ENCODE peak calls at places on chromosomes 6 and 20, in five cellular contexts. E is ELR, W is NCI-H345, Y is cardiac muscle cell, N is fibroblast of gingiva. L is an unnamed sample.

GRCh38 chr6:105642708-105643107 is 239.8 kb upstream of the PREP start:
- DNase-seq in N (peak), Y (no peak), E (no peak), W (no peak), L (no peak)

GRCh38 chr6:3428247-3428646 is 28.6 kb downstream of the SLC22A23 start:
- DNase-seq in W (no peak), E (no peak), Y (no peak), N (no peak), L (no peak)

GRCh38 chr6:80548496-80548895 is 442.0 kb downstream of the BCKDHB start:
- DNase-seq in E (no peak), N (peak), W (no peak), Y (peak), L (peak)

GRCh38 chr6:109944448-109944847 is 33.7 kb upstream of the GPR6 start:
- DNase-seq in W (peak), N (no peak), E (no peak), Y (no peak), L (no peak)

GRCh38 chr6:74166849-74167248 is 470.8 kb downstream of the CD109 start:
- DNase-seq in Y (no peak), N (no peak), E (peak), W (no peak), L (no peak)

GRCh38 chr6:26432622-26433021 is 7.7 kb upstream of the BTN3A3 start:
- DNase-seq in N (peak), W (no peak), Y (peak), E (no peak), L (no peak)

GRCh38 chr6:33869826-33870423 is 66.1 kb upstream of the MLN start:
- DNase-seq in N (no peak), W (no peak), Y (no peak), E (no peak), L (no peak)

GRCh38 chr6:111176038-111176762 is 88.9 kb downstream of the SLC16A10 start:
- DNase-seq in W (no peak), N (no peak), E (no peak), Y (no peak), L (no peak)

GRCh38 chr20:17833036-17833674 is 133.4 kb downstream of the BANF2 start:
- DNase-seq in W (no peak), E (peak), Y (peak), N (peak), L (no peak)

GRCh38 chr6:113953346-113953745 is 17.6 kb downstream of the HDAC2 start:
- DNase-seq in W (no peak), N (no peak), Y (peak), E (peak), L (peak)

GRCh38 chr6:156756630-156757610 is 20.3 kb upstream of the ARID1B start:
- DNase-seq in Y (no peak), W (no peak), E (no peak), N (no peak), L (no peak)

GRCh38 chr20:4728121-4728520 is 6.4 kb downstream of the PRND start:
- DNase-seq in E (peak), W (no peak), N (no peak), Y (peak), L (peak)

GRCh38 chr6:28537509-28538140 is 11.9 kb downstream of the GPX5 start:
- DNase-seq in E (peak), N (no peak), W (no peak), Y (no peak), L (no peak)

GRCh38 chr6:113402541-113402940 is 454.6 kb upstream of the MARCKS start:
- DNase-seq in W (peak), N (no peak), E (no peak), Y (no peak), L (no peak)

GRCh38 chr20:34390769-34391447 is 27.8 kb downstream of the ITCH start:
- DNase-seq in Y (peak), W (no peak), E (peak), N (peak), L (peak)

GRCh38 chr6:98957440-98957839 is 9.7 kb upstream of the FBXL4 start:
- DNase-seq in Y (peak), W (no peak), N (peak), E (peak), L (peak)

GRCh38 chr20:24779886-24780285 is 169.2 kb upstream of the CST7 start:
- DNase-seq in N (no peak), Y (no peak), W (no peak), E (no peak), L (no peak)

GRCh38 chr6:63589955-63590411 is 17.7 kb downstream of the LOC128125822 start:
- DNase-seq in E (no peak), Y (no peak), N (no peak), W (no peak), L (peak)

GRCh38 chr6:3456794-3457709 is at the start of gene SLC22A23:
- DNase-seq in W (peak), N (peak), E (peak), Y (peak), L (no peak)

GRCh38 chr20:29878777-29879442 is 1378.6 kb upstream of the DEFB115 start:
- DNase-seq in N (no peak), W (no peak), Y (no peak), E (no peak), L (no peak)

GRCh38 chr6:1627884-1628550 is 18.3 kb downstream of the FOXC1 start:
- DNase-seq in N (no peak), E (no peak), W (no peak), Y (no peak), L (no peak)

GRCh38 chr6:154878866-154879491 is 116.1 kb upstream of the TIAM2 start:
- DNase-seq in Y (no peak), E (peak), N (peak), W (no peak), L (peak)

GRCh38 chr6:42165016-42165415 is 8.1 kb upstream of the GUCA1A start:
- DNase-seq in W (no peak), Y (peak), E (peak), N (peak), L (peak)

GRCh38 chr20:63695419-63696310 is 787 bp upstream of the TNFRSF6B start:
- DNase-seq in E (no peak), W (no peak), N (no peak), Y (no peak), L (no peak)

GRCh38 chr20:41436679-41437078 is 70.1 kb upstream of the EMILIN3 start:
- DNase-seq in Y (peak), W (no peak), N (peak), E (peak), L (peak)

GRCh38 chr20:2849529-2849928 is 9.0 kb downstream of the VPS16 start:
- DNase-seq in N (no peak), W (no peak), E (no peak), Y (no peak), L (no peak)

GRCh38 chr6:135323979-135324378 is 142.9 kb downstream of the MYB start:
- DNase-seq in E (no peak), W (no peak), Y (no peak), N (no peak), L (no peak)

GRCh38 chr20:9392892-9393857 is 121.2 kb upstream of the LAMP5 start:
- DNase-seq in Y (peak), W (peak), E (peak), N (peak), L (peak)

GRCh38 chr20:41261790-41262717 is 55.5 kb downstream of the ZHX3 start:
- DNase-seq in W (no peak), Y (no peak), E (peak), N (no peak), L (peak)

GRCh38 chr6:167093922-167094432 is 28.9 kb upstream of the CCR6 start:
- DNase-seq in N (no peak), W (no peak), Y (peak), E (no peak), L (no peak)

GRCh38 chr20:49245921-49246740 is 26.9 kb downstream of the DDX27 start:
- DNase-seq in W (peak), N (peak), Y (peak), E (peak), L (peak)

GRCh38 chr20:63748356-63749270 is 9.0 kb downstream of the SLC2A4RG start:
- DNase-seq in N (no peak), Y (no peak), W (no peak), E (no peak), L (no peak)

GRCh38 chr6:130322673-130323268 is 43.0 kb upstream of the TMEM200A start:
- DNase-seq in N (peak), W (peak), Y (peak), E (peak), L (peak)

GRCh38 chr6:15712813-15713212 is 50.0 kb upstream of the DTNBP1 start:
- DNase-seq in W (no peak), Y (no peak), E (no peak), N (peak), L (no peak)

GRCh38 chr6:161438430-161439030 is 164.7 kb upstream of the AGPAT4 start:
- DNase-seq in E (no peak), Y (no peak), N (no peak), W (no peak), L (no peak)

L was measured in foreskin fibroblast.